ENCODE peak calls at places on chromosome 13, in eight cellular contexts. C is bronchial epithelial cell; R is CD8-positive, alpha-beta T cell; E is fibroblast of pulmonary artery; M is astrocyte of the spinal cord; K is Peyer's patch; N is left lung; P is fibroblast of lung. H is an unnamed sample.

GRCh38 chr13:72221276-72221962 is 354.4 kb upstream of the DACH1 start:
- DNase-seq in C (peak; percentile 42), R (no peak), E (peak; percentile 7), M (no peak), K (peak; percentile 67), N (no peak), P (no peak), H (no peak)

GRCh38 chr13:67119481-67119883 is 110.7 kb downstream of the PCDH9 start:
- DNase-seq in C (peak; percentile 94), R (no peak), E (peak; percentile 93), M (peak; percentile 92), K (no peak), N (no peak), P (peak; percentile 96), H (peak; percentile 73)

GRCh38 chr13:98525852-98526512 is 50.9 kb downstream of the STK24 start:
- DNase-seq in C (no peak), R (no peak), E (no peak), M (peak; percentile 40), K (peak; percentile 46), N (no peak), P (no peak), H (no peak)

GRCh38 chr13:27334774-27335490 is 64.3 kb downstream of the RASL11A start:
- DNase-seq in C (no peak), R (no peak), E (no peak), M (no peak), K (no peak), N (no peak), P (peak; percentile 49), H (peak; percentile 44)

GRCh38 chr13:106795847-106796246 is 227.9 kb upstream of the ARGLU1 start:
- DNase-seq in C (no peak), R (no peak), E (peak; percentile 7), M (no peak), K (no peak), N (no peak), P (no peak), H (no peak)

GRCh38 chr13:101773062-101773461 is 320.6 kb downstream of the ITGBL1 start:
- DNase-seq in C (peak; percentile 15), R (no peak), E (peak; percentile 3), M (no peak), K (no peak), N (no peak), P (no peak), H (no peak)

GRCh38 chr13:62357887-62358645 is 942.4 kb upstream of the PCDH20 start:
- DNase-seq in C (peak; percentile 43), R (no peak), E (peak; percentile 63), M (peak; percentile 54), K (no peak), N (no peak), P (peak; percentile 31), H (no peak)

GRCh38 chr13:50125556-50126377 is 110.5 kb downstream of the KCNRG start:
- DNase-seq in C (peak; percentile 49), R (peak; percentile 79), E (peak; percentile 90), M (peak; percentile 90), K (peak; percentile 97), N (peak; percentile 96), P (peak; percentile 74), H (peak; percentile 90)

GRCh38 chr13:70390968-70391367 is 282.7 kb upstream of the KLHL1 start:
- DNase-seq in C (no peak), R (no peak), E (no peak), M (no peak), K (no peak), N (no peak), P (no peak), H (no peak)

GRCh38 chr13:93260591-93260990 is 34.0 kb downstream of the GPC6 start:
- DNase-seq in C (peak; percentile 45), R (no peak), E (peak; percentile 52), M (no peak), K (no peak), N (no peak), P (peak; percentile 56), H (peak; percentile 43)

GRCh38 chr13:91643394-91643793 is 245.0 kb downstream of the GPC5 start:
- DNase-seq in C (no peak), R (no peak), E (no peak), M (no peak), K (no peak), N (no peak), P (no peak), H (no peak)

GRCh38 chr13:31913459-31913858 is 118.1 kb upstream of the FRY start:
- DNase-seq in C (no peak), R (no peak), E (no peak), M (peak; percentile 0), K (no peak), N (no peak), P (no peak), H (no peak)

GRCh38 chr13:100297413-100297812 is 208.5 kb downstream of the PCCA start:
- DNase-seq in C (no peak), R (no peak), E (no peak), M (no peak), K (no peak), N (no peak), P (no peak), H (no peak)

GRCh38 chr13:57633141-57633949 is 1.8 kb downstream of the PCDH17 start:
- DNase-seq in C (no peak), R (no peak), E (peak; percentile 10), M (no peak), K (peak; percentile 47), N (peak; percentile 38), P (peak; percentile 50), H (no peak)

GRCh38 chr13:109154546-109154945 is 525.1 kb downstream of the MYO16 start:
- DNase-seq in C (peak; percentile 71), R (no peak), E (no peak), M (no peak), K (no peak), N (no peak), P (peak; percentile 66), H (no peak)

GRCh38 chr13:27968316-27969072 is 621 bp downstream of the CDX2 start:
- DNase-seq in C (no peak), R (no peak), E (no peak), M (no peak), K (no peak), N (no peak), P (no peak), H (no peak)

GRCh38 chr13:113220877-113221276 is 11.5 kb downstream of the CUL4A start:
- DNase-seq in C (no peak), R (no peak), E (peak; percentile 21), M (no peak), K (no peak), N (no peak), P (peak; percentile 6), H (no peak)

GRCh38 chr13:77868717-77869116 is 49.9 kb downstream of the EDNRB start:
- DNase-seq in C (peak; percentile 35), R (no peak), E (peak; percentile 50), M (peak; percentile 12), K (no peak), N (no peak), P (peak; percentile 14), H (no peak)

GRCh38 chr13:101127741-101128353 is 288.5 kb downstream of the NALCN start:
- DNase-seq in C (peak; percentile 61), R (no peak), E (peak; percentile 67), M (peak; percentile 67), K (no peak), N (no peak), P (peak; percentile 27), H (peak; percentile 72)

GRCh38 chr13:45316996-45317395 is 24.0 kb downstream of the TPT1 start:
- DNase-seq in C (no peak), R (no peak), E (no peak), M (no peak), K (peak; percentile 35), N (no peak), P (no peak), H (no peak)

GRCh38 chr13:112686364-112686763 is 3.5 kb upstream of the ATP11A start:
- DNase-seq in C (no peak), R (no peak), E (no peak), M (no peak), K (no peak), N (no peak), P (no peak), H (no peak)

GRCh38 chr13:114268344-114269280 is 12.8 kb upstream of the UPF3A start:
- DNase-seq in C (no peak), R (no peak), E (no peak), M (peak; percentile 52), K (no peak), N (no peak), P (peak; percentile 69), H (no peak)

GRCh38 chr13:26867451-26868067 is 107.0 kb upstream of the GPR12 start:
- DNase-seq in C (peak; percentile 8), R (no peak), E (peak; percentile 42), M (peak; percentile 25), K (no peak), N (no peak), P (peak; percentile 17), H (peak; percentile 43)

GRCh38 chr13:75537401-75538365 is at the start of gene COMMD6:
- DNase-seq in C (peak; percentile 80), R (peak; percentile 56), E (peak; percentile 89), M (peak; percentile 91), K (peak; percentile 86), N (peak; percentile 81), P (peak; percentile 92), H (peak; percentile 84)
- TF ChIP-seq CTCF in C (peak; percentile 30), R (no peak), E (peak; percentile 6), M (peak; percentile 25), K (peak; percentile 69), N (peak; percentile 69), P (peak; percentile 26), H (peak; percentile 29)

DNA sequence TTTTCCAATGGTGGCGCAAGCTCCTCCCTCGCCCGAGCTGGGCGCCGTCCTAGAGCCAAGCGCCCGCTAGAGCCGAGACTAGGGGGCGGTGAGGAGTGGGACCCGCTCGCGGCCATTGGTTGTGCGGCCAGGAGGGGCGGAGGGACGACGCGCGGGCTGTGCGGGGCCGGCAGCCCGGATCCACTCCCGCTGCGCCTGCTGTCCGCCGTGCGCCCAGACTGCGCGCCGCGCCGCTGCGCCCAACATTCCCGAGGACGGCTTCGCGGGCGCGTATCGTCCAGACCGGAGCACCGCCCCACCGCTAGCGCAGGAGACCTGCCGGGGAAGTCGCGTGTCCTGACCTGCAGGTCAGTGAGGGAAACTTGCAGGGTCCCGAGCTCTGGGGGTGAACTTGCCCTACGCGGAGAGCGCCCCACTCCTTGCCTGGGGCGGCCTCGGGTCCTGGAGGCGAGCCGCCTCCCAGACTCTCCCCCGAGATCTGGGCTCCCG is at the start of gene SERTM1:
- DNase-seq in C (no peak), R (no peak), E (peak; percentile 8), M (peak; percentile 38), K (no peak), N (no peak), P (peak; percentile 59), H (peak; percentile 16)
- H3K4me3 ChIP-seq in C (no peak within 1 kb of the TSS), R (no peak within 1 kb of the TSS), E (no peak within 1 kb of the TSS), M (peak within 1 kb of the TSS; percentile 37), K (no peak within 1 kb of the TSS), N (peak within 1 kb of the TSS; percentile 26), P (no peak within 1 kb of the TSS), H (peak within 1 kb of the TSS; percentile 38)

DNA sequence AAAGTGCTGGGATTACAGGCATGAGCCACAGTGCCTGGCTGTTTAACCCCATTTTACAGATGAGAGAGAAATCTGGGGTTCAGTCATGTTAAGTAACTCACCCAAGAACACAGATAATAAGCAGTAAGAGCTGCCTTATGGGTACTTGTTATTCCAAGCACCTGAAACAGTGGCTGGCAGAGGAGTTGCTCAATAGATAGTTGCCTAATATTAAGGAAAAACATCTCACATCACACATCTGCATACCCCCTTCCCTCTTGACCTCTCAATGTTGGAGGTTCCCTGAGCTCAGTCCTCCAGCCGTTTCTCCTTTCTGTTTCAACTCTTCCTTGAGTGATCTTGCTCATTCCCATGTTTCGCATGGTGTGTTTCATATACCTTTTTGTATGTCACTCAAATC is 401.9 kb downstream of the KLF12 start:
- DNase-seq in C (no peak), R (no peak), E (no peak), M (no peak), K (no peak), N (no peak), P (no peak), H (no peak)
- TF ChIP-seq CTCF in C (no peak), R (no peak), E (no peak), M (no peak), K (no peak), N (no peak), P (no peak), H (no peak)

GRCh38 chr13:33611016-33611805 is 206.7 kb upstream of the RFC3 start:
- DNase-seq in C (no peak), R (no peak), E (peak; percentile 93), M (peak; percentile 74), K (no peak), N (peak; percentile 41), P (peak; percentile 85), H (peak; percentile 86)
- H3K4me3 ChIP-seq in C (no peak overlapping the region), R (no peak overlapping the region), E (peak overlapping the region; percentile 29), M (peak overlapping the region; percentile 19), K (peak overlapping the region; percentile 22), N (no peak overlapping the region), P (peak overlapping the region; percentile 33), H (peak overlapping the region; percentile 9)